ENCODE peak calls at places on chromosome X, in eight cellular contexts. G is heart left ventricle; T is CD8-positive, alpha-beta T cell; F is right cardiac atrium; Z is naive thymus-derived CD4-positive, alpha-beta T cell; J is heart right ventricle; E is psoas muscle; Q is lower lobe of right lung. K is an unnamed sample. For H3K27me3, the result is how much of the 10 kb centered on the place peaks cover.

GRCh38 chrX:8971116-8971515 is 62.8 kb downstream of the FAM9B start:
- ATAC-seq in G (peak), E (no peak), F (no peak), Q (no peak), J (no peak), Z (peak), T (peak), K (no peak)

GRCh38 chrX:124736553-124737240 is 390.3 kb downstream of the SH2D1A start:
- ATAC-seq in Q (no peak), T (peak), Z (peak), F (no peak), E (no peak), J (no peak), G (no peak), K (no peak)

GRCh38 chrX:37872303-37872655 is 24.9 kb upstream of the DYNLT3 start:
- ATAC-seq in T (no peak), Z (no peak), Q (no peak), F (no peak), E (peak), G (no peak), J (no peak), K (no peak)

GRCh38 chrX:39011454-39012204 is 210.4 kb downstream of the MID1IP1 start:
- ATAC-seq in F (peak), E (no peak), T (no peak), J (peak), Q (no peak), G (peak), Z (no peak), K (no peak)

GRCh38 chrX:13085533-13085932 is 41.1 kb upstream of the FAM9C start:
- ATAC-seq in T (peak), J (no peak), E (no peak), Z (peak), Q (no peak), F (no peak), G (no peak), K (no peak)

GRCh38 chrX:117570160-117570559 is 546.5 kb downstream of the KLHL13 start:
- ATAC-seq in Z (no peak), F (no peak), J (no peak), E (no peak), Q (no peak), G (no peak), T (no peak), K (no peak)

GRCh38 chrX:134669378-134670098 is 11.3 kb upstream of the PLAC1 start:
- ATAC-seq in F (no peak), Z (no peak), E (peak), Q (peak), J (no peak), G (peak), T (no peak), K (peak)

GRCh38 chrX:123121241-123121640 is 62.8 kb upstream of the GRIA3 start:
- ATAC-seq in Q (no peak), J (no peak), T (no peak), E (no peak), G (no peak), Z (no peak), F (no peak), K (no peak)

GRCh38 chrX:154355776-154356140 is 18.7 kb downstream of the FLNA start:
- ATAC-seq in J (no peak), Z (no peak), F (no peak), T (no peak), G (no peak), Q (no peak), E (no peak), K (no peak)

GRCh38 chrX:13664026-13664425 is 11.1 kb downstream of the TCEANC start:
- ATAC-seq in G (peak), Z (no peak), F (no peak), T (no peak), Q (no peak), E (no peak), J (no peak), K (no peak)

GRCh38 chrX:41024755-41025154 is 60.5 kb upstream of the USP9X start:
- ATAC-seq in Q (no peak), F (no peak), G (no peak), J (no peak), Z (no peak), T (no peak), E (no peak), K (no peak)

GRCh38 chrX:40936827-40937226 is 148.4 kb upstream of the USP9X start:
- ATAC-seq in E (no peak), F (no peak), G (no peak), J (no peak), Q (no peak), T (no peak), Z (no peak), K (no peak)

GRCh38 chrX:17042046-17042445 is 95.6 kb downstream of the REPS2 start:
- ATAC-seq in J (no peak), F (no peak), Z (no peak), G (no peak), E (no peak), Q (no peak), T (no peak), K (no peak)
- H3K27me3 ChIP-seq in J (under half), F (under half), Z (under half), G (under half), E (under half), Q (under half), T (under half), K (under half)

GRCh38 chrX:113369056-113369455 is 528.4 kb upstream of the AMOT start:
- ATAC-seq in T (no peak), J (no peak), Z (no peak), F (no peak), G (no peak), E (no peak), Q (no peak), K (no peak)
- H3K4me3 ChIP-seq in T (no peak), J (no peak), Z (no peak), F (no peak), G (no peak), E (no peak), Q (no peak), K (no peak)

GRCh38 chrX:115400960-115401359 is 111.4 kb downstream of the LUZP4 start:
- ATAC-seq in Z (no peak), J (no peak), F (no peak), Q (no peak), E (peak), T (no peak), G (no peak), K (no peak)

GRCh38 chrX:115399306-115399705 is 109.8 kb downstream of the LUZP4 start:
- ATAC-seq in F (no peak), G (no peak), Q (no peak), Z (no peak), T (no peak), J (no peak), E (no peak), K (no peak)

DNA sequence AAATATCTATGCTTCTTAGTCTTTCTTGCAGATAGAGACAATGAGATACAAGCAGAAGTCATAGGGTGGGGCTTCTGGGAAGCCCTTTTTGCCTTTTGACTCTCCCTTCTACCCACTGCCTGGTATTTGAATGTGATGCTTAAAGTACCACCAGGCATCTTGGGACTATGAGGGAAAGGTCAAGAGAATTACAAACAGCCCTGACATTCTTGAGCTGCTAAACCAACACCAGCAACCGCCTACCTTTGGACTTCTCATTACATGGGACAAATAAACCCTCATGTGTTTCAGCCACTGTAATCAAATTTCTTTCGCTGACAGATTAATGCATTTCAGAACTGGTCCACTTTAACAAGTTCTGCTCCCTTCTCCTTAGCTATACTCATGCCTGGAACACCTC is 112.8 kb downstream of the LUZP4 start:
- ATAC-seq in Z (no peak), Q (no peak), G (no peak), F (no peak), E (no peak), J (no peak), T (no peak), K (no peak)
- H3K27ac ChIP-seq in Z (no peak), Q (no peak), G (no peak), F (no peak), E (no peak), J (no peak), T (no peak), K (no peak)

DNA sequence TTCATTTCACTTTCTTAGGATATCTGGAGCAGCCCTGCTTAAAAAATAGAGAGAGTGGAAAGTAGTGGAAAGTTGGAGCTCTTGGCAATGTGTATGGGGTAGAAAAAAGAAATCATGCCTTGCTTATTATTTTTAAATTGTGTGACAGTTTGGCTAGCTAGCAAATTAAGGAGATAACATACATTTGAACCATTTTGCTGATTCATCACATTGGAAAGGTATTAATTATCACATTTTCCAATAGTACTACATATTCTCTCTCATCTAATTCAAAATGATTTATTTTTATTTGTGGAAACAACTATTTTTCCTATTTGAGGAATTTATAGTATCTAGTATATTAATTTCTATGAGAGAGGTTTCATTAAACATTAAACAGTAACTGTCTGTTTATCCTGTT is 280.4 kb downstream of the KLHL4 start:
- ATAC-seq in Q (no peak), E (no peak), J (no peak), G (no peak), T (no peak), F (no peak), Z (no peak), K (no peak)
- H3K27me3 ChIP-seq in Q (under half), E (under half), J (under half), G (under half), T (under half), F (under half), Z (under half), K (under half)

GRCh38 chrX:19804168-19804567 is 83.2 kb downstream of the SH3KBP1 start:
- ATAC-seq in T (no peak), E (no peak), Z (no peak), J (no peak), Q (no peak), G (no peak), F (no peak), K (no peak)

GRCh38 chrX:19800821-19801220 is 86.6 kb downstream of the SH3KBP1 start:
- ATAC-seq in T (no peak), G (no peak), Q (no peak), E (no peak), Z (no peak), F (no peak), J (no peak), K (no peak)

GRCh38 chrX:19798423-19798822 is 89.0 kb downstream of the SH3KBP1 start:
- ATAC-seq in E (no peak), T (no peak), F (no peak), Z (no peak), Q (no peak), G (no peak), J (no peak), K (no peak)

GRCh38 chrX:19795289-19795688 is 92.1 kb downstream of the SH3KBP1 start:
- ATAC-seq in Z (no peak), T (no peak), F (no peak), G (no peak), E (no peak), J (no peak), Q (no peak), K (no peak)

GRCh38 chrX:19799319-19800182 is 87.8 kb downstream of the SH3KBP1 start:
- ATAC-seq in T (peak), F (peak), Z (peak), G (peak), Q (no peak), J (no peak), E (no peak), K (peak)
- H3K4me3 ChIP-seq in T (peak), F (peak), Z (peak), G (peak), Q (peak), J (peak), E (no peak), K (no peak)